ENCODE peak calls at places on chromosomes 13 and 19, in ten cellular contexts. U is Caki2; N is aorta; D is iPS DF 19.7; V is stimulated activated CD8-positive, alpha-beta memory T cell treated with anti-CD3 and anti-CD28 coated beads, Interleukin-4, amount 100 ng/mL, for 1 hour; R is Daoy; W is BJ; Z is head of caudate nucleus; T is H1; Q is iris pigment epithelial cell. C is an unnamed sample.

GRCh38 chr13:113918981-113919646 is 54.8 kb downstream of the C13orf46 start:
- DNase-seq in N (no peak), R (no peak), D (no peak), Z (no peak), U (no peak), V (no peak), W (no peak), Q (no peak), T (peak), C (no peak)

GRCh38 chr13:77386880-77387606 is 60.1 kb upstream of the MYCBP2 start:
- DNase-seq in V (no peak), R (peak), U (no peak), W (peak), T (no peak), Q (peak), Z (no peak), N (no peak), D (no peak), C (peak)

GRCh38 chr19:29499261-29499920 is 26.4 kb upstream of the VSTM2B start:
- DNase-seq in Q (no peak), R (no peak), W (no peak), N (peak), D (no peak), U (no peak), V (no peak), T (no peak), Z (no peak), C (no peak)

GRCh38 chr19:1047696-1048147 is 7.8 kb downstream of the ABCA7 start:
- DNase-seq in R (no peak), V (no peak), N (no peak), U (no peak), W (no peak), Z (no peak), T (peak), Q (no peak), D (no peak), C (no peak)

GRCh38 chr13:98144501-98145350 is 1.8 kb downstream of the FARP1 start:
- DNase-seq in Q (peak), R (peak), U (peak), D (no peak), Z (peak), N (no peak), T (no peak), V (no peak), W (peak), C (peak)

GRCh38 chr19:18501832-18502231 is 20.0 kb downstream of the ELL start:
- DNase-seq in W (no peak), Q (no peak), N (peak), R (no peak), V (no peak), Z (no peak), U (no peak), T (no peak), D (no peak), C (no peak)

GRCh38 chr19:47643281-47643680 is 34.3 kb downstream of the BICRA start:
- DNase-seq in T (no peak), Z (no peak), W (no peak), R (no peak), N (no peak), U (no peak), D (no peak), Q (no peak), V (no peak), C (no peak)

GRCh38 chr19:7751157-7751783 is 3.9 kb upstream of the CD209 start:
- DNase-seq in D (no peak), T (no peak), W (no peak), R (peak), V (no peak), Z (no peak), U (peak), N (no peak), Q (peak), C (no peak)

GRCh38 chr13:20749377-20749776 is 24.4 kb downstream of the EEF1AKMT1 start:
- DNase-seq in U (no peak), R (no peak), Z (no peak), N (no peak), D (no peak), T (no peak), Q (no peak), W (no peak), V (no peak), C (no peak)

GRCh38 chr19:5686647-5687359 is 3.3 kb upstream of the RPL36 start:
- DNase-seq in Q (peak), V (peak), U (peak), T (peak), Z (peak), R (peak), D (peak), N (peak), W (peak), C (peak)

GRCh38 chr13:59166174-59166573 is 997.6 kb downstream of the DIAPH3 start:
- DNase-seq in U (no peak), V (no peak), N (no peak), Z (no peak), Q (peak), T (no peak), R (no peak), D (no peak), W (no peak), C (peak)

GRCh38 chr13:78382481-78382880 is 220.9 kb downstream of the POU4F1 start:
- DNase-seq in T (no peak), Z (no peak), N (no peak), V (no peak), W (no peak), D (no peak), U (no peak), R (no peak), Q (no peak), C (peak)

GRCh38 chr13:80584785-80585184 is 243.9 kb upstream of the SPRY2 start:
- DNase-seq in T (no peak), W (no peak), D (peak), N (no peak), Z (no peak), Q (no peak), R (no peak), U (no peak), V (no peak), C (no peak)

GRCh38 chr13:76703621-76704020 is 182.6 kb downstream of the KCTD12 start:
- DNase-seq in T (no peak), V (no peak), Z (no peak), U (no peak), D (no peak), N (no peak), W (no peak), R (no peak), Q (no peak), C (no peak)

GRCh38 chr19:36030264-36031148 is 2.2 kb downstream of the CLIP3 start:
- DNase-seq in T (no peak), V (no peak), Q (no peak), D (no peak), R (peak), Z (peak), N (no peak), W (no peak), U (peak), C (no peak)

GRCh38 chr13:88908896-88909535 is 1237.8 kb downstream of the SLITRK5 start:
- DNase-seq in D (no peak), Q (no peak), V (no peak), R (no peak), U (no peak), W (no peak), Z (no peak), N (no peak), T (no peak), C (no peak)

GRCh38 chr19:49570997-49571676 is 9.2 kb downstream of the NOSIP start:
- DNase-seq in R (no peak), T (no peak), V (no peak), N (no peak), Q (no peak), Z (no peak), W (no peak), U (peak), D (no peak), C (no peak)

GRCh38 chr19:8251025-8251472 is 41.9 kb downstream of the CERS4 start:
- DNase-seq in Z (peak), Q (no peak), R (peak), W (no peak), T (no peak), V (no peak), D (no peak), N (peak), U (no peak), C (peak)

GRCh38 chr13:54965881-54966280 is 1937.3 kb downstream of the OLFM4 start:
- DNase-seq in T (no peak), D (no peak), V (no peak), W (no peak), R (peak), N (no peak), Z (no peak), U (peak), Q (peak), C (peak)

GRCh38 chr19:33382006-33382405 is 8.5 kb downstream of the CEBPG start:
- DNase-seq in Z (no peak), D (no peak), V (no peak), Q (no peak), W (no peak), R (no peak), N (no peak), U (no peak), T (no peak), C (no peak)

GRCh38 chr13:34720618-34721017 is 221.5 kb upstream of the NBEA start:
- DNase-seq in T (no peak), D (no peak), W (no peak), Z (no peak), N (no peak), R (no peak), V (no peak), Q (peak), U (no peak), C (no peak)

GRCh38 chr19:52778811-52779210 is 7.8 kb downstream of the ZNF600 start:
- DNase-seq in D (no peak), N (no peak), Z (no peak), R (peak), W (no peak), Q (peak), U (no peak), V (no peak), T (no peak), C (no peak)

GRCh38 chr19:56720281-56720680 is 48.7 kb upstream of the ZNF835 start:
- DNase-seq in Z (peak), N (no peak), R (peak), Q (no peak), V (no peak), T (no peak), U (no peak), D (no peak), W (no peak), C (no peak)

GRCh38 chr19:6729573-6730152 is 7.7 kb downstream of the GPR108 start:
- DNase-seq in D (no peak), T (no peak), Z (no peak), V (no peak), Q (no peak), N (no peak), U (no peak), R (no peak), W (no peak), C (no peak)

GRCh38 chr19:13231663-13232062 is 81.5 kb downstream of the IER2 start:
- DNase-seq in N (no peak), D (no peak), U (no peak), Z (no peak), V (no peak), R (no peak), W (no peak), T (no peak), Q (no peak), C (no peak)

GRCh38 chr13:66659291-66660012 is 570.7 kb downstream of the PCDH9 start:
- DNase-seq in U (peak), D (no peak), W (no peak), Q (peak), N (no peak), R (no peak), T (no peak), Z (no peak), V (no peak), C (peak)

GRCh38 chr19:44002212-44002565 is 568 bp upstream of the ZNF230 start:
- DNase-seq in Z (no peak), R (no peak), V (no peak), D (no peak), N (no peak), T (no peak), W (no peak), Q (peak), U (no peak), C (no peak)

GRCh38 chr13:99496322-99497142 is 4.7 kb upstream of the TM9SF2 start:
- DNase-seq in D (peak), V (peak), Q (no peak), Z (peak), N (no peak), T (no peak), W (no peak), R (peak), U (peak), C (peak)

GRCh38 chr13:94239135-94239534 is 240.3 kb downstream of the DCT start:
- DNase-seq in Q (peak), U (no peak), T (no peak), Z (no peak), D (no peak), W (peak), R (peak), N (no peak), V (no peak), C (peak)

GRCh38 chr19:1469200-1469935 is 9.6 kb downstream of the C19orf25 start:
- DNase-seq in N (no peak), U (no peak), R (no peak), W (no peak), V (no peak), Z (no peak), D (no peak), T (no peak), Q (no peak), C (no peak)

GRCh38 chr13:83449666-83450395 is 432.4 kb downstream of the SLITRK1 start:
- DNase-seq in T (no peak), N (no peak), U (peak), R (no peak), V (no peak), D (no peak), Z (no peak), W (peak), Q (peak), C (peak)

GRCh38 chr13:113371061-113371460 is 7.1 kb upstream of the GRTP1 start:
- DNase-seq in V (no peak), Z (no peak), U (no peak), T (peak), D (no peak), R (no peak), W (no peak), Q (no peak), N (no peak), C (no peak)

GRCh38 chr13:94061316-94061715 is 418.2 kb downstream of the DCT start:
- DNase-seq in T (no peak), W (peak), R (peak), Q (peak), Z (no peak), U (no peak), N (no peak), V (no peak), D (no peak), C (peak)